ENCODE peak calls at places on chromosomes 6 and 20, in five cellular contexts. G is epithelial cell of esophagus; H is stimulated activated CD4-positive, alpha-beta T cell treated with anti-CD3 and anti-CD28 coated beads, Interleukin-2, amount 100 ng/mL, for 48 hours; J is esophagus squamous epithelium; R is stimulated activated CD8-positive, alpha-beta memory T cell treated with anti-CD3 and anti-CD28 coated beads, Interleukin-2, amount 100 ng/mL, for 1 hour. Y is an unnamed sample.
A peak's percentile ranks its signal among the peaks of the same experiment; 100 is the strongest.

GRCh38 chr6:654136-654535 is 2.8 kb downstream of the HUS1B start:
- DNase-seq in G (no peak), H (no peak), J (no peak), R (no peak), Y (no peak)

GRCh38 chr20:35490736-35491181 is 35.4 kb downstream of the CEP250 start:
- DNase-seq in G (no peak), H (peak; percentile 32), J (peak; percentile 19), R (peak; percentile 38), Y (peak; percentile 43)

GRCh38 chr6:14721103-14721758 is 524.6 kb upstream of the JARID2 start:
- DNase-seq in G (peak; percentile 65), H (no peak), J (no peak), R (no peak), Y (peak; percentile 39)

GRCh38 chr6:128676456-128676855 is 156.1 kb upstream of the PTPRK start:
- DNase-seq in G (peak; percentile 57), H (no peak), J (no peak), R (no peak), Y (no peak)

GRCh38 chr6:88171312-88171711 is 5.2 kb upstream of the CNR1 start:
- DNase-seq in G (no peak), H (no peak), J (no peak), R (no peak), Y (no peak)

GRCh38 chr6:150208606-150209352 is 65.9 kb downstream of the PPP1R14C start:
- DNase-seq in G (peak; percentile 37), H (no peak), J (no peak), R (no peak), Y (no peak)

GRCh38 chr20:61253264-61253639 is 1.2 kb downstream of the CDH4 start:
- DNase-seq in G (peak; percentile 38), H (no peak), J (no peak), R (no peak), Y (no peak)

GRCh38 chr6:75467284-75467683 is 26.3 kb downstream of the FILIP1 start:
- DNase-seq in G (no peak), H (no peak), J (no peak), R (no peak), Y (no peak)

GRCh38 chr6:136212616-136213396 is 37.3 kb downstream of the MTFR2 start:
- DNase-seq in G (no peak), H (no peak), J (no peak), R (no peak), Y (no peak)

GRCh38 chr6:167031082-167031709 is 32.0 kb downstream of the CEP43 start:
- DNase-seq in G (peak; percentile 60), H (no peak), J (no peak), R (no peak), Y (no peak)

GRCh38 chr6:1233924-1234323 is 78.0 kb upstream of the FOXQ1 start:
- DNase-seq in G (no peak), H (no peak), J (no peak), R (no peak), Y (no peak)

GRCh38 chr20:40470313-40471260 is 218.4 kb downstream of the MAFB start:
- DNase-seq in G (no peak), H (no peak), J (no peak), R (no peak), Y (no peak)

GRCh38 chr6:47114460-47114859 is 72.3 kb upstream of the ADGRF1 start:
- DNase-seq in G (no peak), H (no peak), J (no peak), R (no peak), Y (no peak)

GRCh38 chr6:33295621-33296369 is 2.9 kb downstream of the RGL2 start:
- DNase-seq in G (no peak), H (no peak), J (no peak), R (no peak), Y (no peak)

GRCh38 chr6:112029045-112029822 is 24.7 kb upstream of the CCN6 start:
- DNase-seq in G (peak; percentile 78), H (peak; percentile 80), J (no peak), R (peak; percentile 36), Y (no peak)

GRCh38 chr6:126959765-126960164 is 158.7 kb upstream of the RSPO3 start:
- DNase-seq in G (no peak), H (no peak), J (no peak), R (no peak), Y (no peak)

GRCh38 chr6:42165016-42165415 is 8.1 kb upstream of the GUCA1A start:
- DNase-seq in G (no peak), H (no peak), J (no peak), R (no peak), Y (no peak)

GRCh38 chr6:56292505-56293181 is 45.3 kb upstream of the COL21A1 start:
- DNase-seq in G (peak; percentile 71), H (no peak), J (no peak), R (no peak), Y (no peak)

GRCh38 chr20:47281376-47281775 is 75.1 kb downstream of the ZMYND8 start:
- DNase-seq in G (no peak), H (no peak), J (no peak), R (no peak), Y (no peak)

GRCh38 chr20:9255171-9255570 is 186.3 kb downstream of the PLCB4 start:
- DNase-seq in G (no peak), H (no peak), J (no peak), R (no peak), Y (no peak)

GRCh38 chr20:54649511-54649962 is 174.1 kb downstream of the DOK5 start:
- DNase-seq in G (peak; percentile 80), H (peak; percentile 67), J (no peak), R (peak; percentile 13), Y (peak; percentile 21)

GRCh38 chr6:39295538-39295937 is 18.7 kb downstream of the KCNK17 start:
- DNase-seq in G (no peak), H (no peak), J (no peak), R (no peak), Y (no peak)

GRCh38 chr6:49849121-49849907 is 17.0 kb downstream of the CRISP1 start:
- DNase-seq in G (peak; percentile 61), H (no peak), J (no peak), R (no peak), Y (peak; percentile 8)

GRCh38 chr6:168122011-168122410 is 43.0 kb upstream of the FRMD1 start:
- DNase-seq in G (no peak), H (no peak), J (no peak), R (no peak), Y (no peak)

GRCh38 chr20:45919536-45919933 is 7.6 kb upstream of the PLTP start:
- DNase-seq in G (no peak), H (no peak), J (no peak), R (no peak), Y (no peak)

GRCh38 chr20:59151820-59152219 is 11.8 kb upstream of the ZNF831 start:
- DNase-seq in G (no peak), H (no peak), J (no peak), R (no peak), Y (no peak)

GRCh38 chr20:19883501-19883900 is 125.4 kb downstream of the RIN2 start:
- DNase-seq in G (no peak), H (no peak), J (no peak), R (no peak), Y (no peak)

GRCh38 chr6:169868458-169868857 is 117.0 kb downstream of the ERMARD start:
- DNase-seq in G (no peak), H (peak; percentile 25), J (no peak), R (peak; percentile 22), Y (no peak)

GRCh38 chr20:10603378-10603777 is 70.4 kb downstream of the JAG1 start:
- DNase-seq in G (no peak), H (no peak), J (no peak), R (no peak), Y (no peak)

GRCh38 chr6:155946860-155947259 is 491.2 kb upstream of the NOX3 start:
- DNase-seq in G (no peak), H (no peak), J (no peak), R (no peak), Y (no peak)

GRCh38 chr6:25026723-25027122 is 91.0 kb upstream of the RIPOR2 start:
- DNase-seq in G (peak; percentile 42), H (no peak), J (no peak), R (no peak), Y (no peak)

GRCh38 chr20:62854121-62854520 is 7.5 kb downstream of the TCFL5 start:
- DNase-seq in G (no peak), H (no peak), J (no peak), R (no peak), Y (no peak)

GRCh38 chr6:84512396-84512795 is 252.0 kb downstream of the TBX18 start:
- DNase-seq in G (no peak), H (no peak), J (no peak), R (no peak), Y (no peak)

GRCh38 chr6:41780623-41781301 is at the start of gene PRICKLE4:
- DNase-seq in G (peak; percentile 40), H (no peak), J (no peak), R (no peak), Y (no peak)

GRCh38 chr6:110353420-110353819 is 4.7 kb downstream of the METTL24 start:
- DNase-seq in G (no peak), H (no peak), J (no peak), R (no peak), Y (no peak)

GRCh38 chr6:32854376-32855178 is 585 bp downstream of the PSMB9 start:
- DNase-seq in G (peak; percentile 16), H (no peak), J (no peak), R (peak; percentile 36), Y (no peak)